ENCODE peak calls at places on chromosome 3, in seven cellular contexts. N is right cardiac atrium, A is IMR-90, O is small intestine, C is cardiac muscle cell, L is left ventricle myocardium inferior, M is mesenchymal stem cell. H is an unnamed sample. For H3K4me1, the result is how much of the 10 kb centered on the place peaks cover.

GRCh38 chr3:178671261-178672191 is 135.3 kb downstream of the KCNMB2 start:
- DNase-seq in N (no peak), A (peak), O (no peak), C (peak), L (no peak), M (peak), H (no peak)

GRCh38 chr3:23778451-23778850 is 27.3 kb upstream of the UBE2E1 start:
- DNase-seq in N (no peak), A (peak), O (no peak), C (peak), L (no peak), M (peak), H (no peak)

GRCh38 chr3:123194552-123194951 is 7.2 kb upstream of the SEC22A start:
- DNase-seq in N (peak), A (peak), O (peak), C (peak), L (no peak), M (peak), H (peak)

GRCh38 chr3:141845407-141846049 is 30.9 kb upstream of the ATP1B3 start:
- DNase-seq in N (no peak), A (no peak), O (peak), C (no peak), L (no peak), M (no peak), H (no peak)

GRCh38 chr3:16122155-16122554 is 52.3 kb upstream of the GALNT15 start:
- DNase-seq in N (peak), A (no peak), O (no peak), C (no peak), L (no peak), M (no peak), H (no peak)

GRCh38 chr3:111989061-111989678 is 9.6 kb upstream of the TAGLN3 start:
- DNase-seq in N (no peak), A (peak), O (peak), C (peak), L (no peak), M (peak), H (no peak)

GRCh38 chr3:61808526-61808925 is 247.2 kb downstream of the PTPRG start:
- DNase-seq in N (peak), A (no peak), O (no peak), C (peak), L (peak), M (no peak), H (peak)

GRCh38 chr3:38646630-38647029 is 2.9 kb downstream of the SCN5A start:
- DNase-seq in N (no peak), A (peak), O (peak), C (peak), L (no peak), M (peak), H (no peak)

GRCh38 chr3:73950781-73951180 is 326.0 kb upstream of the PDZRN3 start:
- DNase-seq in N (no peak), A (no peak), O (no peak), C (no peak), L (no peak), M (no peak), H (no peak)

GRCh38 chr3:72245183-72245811 is 460.3 kb upstream of the PROK2 start:
- DNase-seq in N (peak), A (no peak), O (no peak), C (peak), L (peak), M (no peak), H (peak)

GRCh38 chr3:111246967-111247760 is 175.5 kb downstream of the NECTIN3 start:
- DNase-seq in N (no peak), A (peak), O (no peak), C (peak), L (no peak), M (peak), H (no peak)

GRCh38 chr3:19934098-19934566 is at the start of gene EFHB:
- DNase-seq in N (peak), A (peak), O (peak), C (peak), L (peak), M (peak), H (no peak)

GRCh38 chr3:97981886-97982285 is 9.7 kb upstream of the RIOX2 start:
- DNase-seq in N (no peak), A (peak), O (no peak), C (peak), L (no peak), M (peak), H (no peak)

GRCh38 chr3:173253471-173253870 is 112.4 kb upstream of the SPATA16 start:
- DNase-seq in N (no peak), A (no peak), O (no peak), C (no peak), L (no peak), M (no peak), H (no peak)

GRCh38 chr3:45799586-45799985 is 3.2 kb upstream of the SLC6A20 start:
- DNase-seq in N (no peak), A (no peak), O (no peak), C (no peak), L (no peak), M (no peak), H (no peak)

GRCh38 chr3:94036909-94037507 is 8.6 kb upstream of the STX19 start:
- DNase-seq in N (no peak), A (peak), O (peak), C (peak), L (no peak), M (peak), H (no peak)

GRCh38 chr3:196166741-196167140 is 44.5 kb downstream of the ZDHHC19 start:
- DNase-seq in N (no peak), A (no peak), O (no peak), C (no peak), L (no peak), M (no peak), H (no peak)

GRCh38 chr3:37819591-37819990 is 42.1 kb upstream of the CTDSPL start:
- DNase-seq in N (no peak), A (no peak), O (no peak), C (peak), L (no peak), M (peak), H (no peak)

GRCh38 chr3:13866406-13866965 is 13.4 kb downstream of the WNT7A start:
- DNase-seq in N (no peak), A (no peak), O (no peak), C (no peak), L (no peak), M (no peak), H (no peak)

GRCh38 chr3:27449530-27450150 is 34.5 kb downstream of the SLC4A7 start:
- DNase-seq in N (no peak), A (no peak), O (no peak), C (no peak), L (no peak), M (no peak), H (no peak)

GRCh38 chr3:158789592-158789991 is 12.3 kb upstream of the MFSD1 start:
- DNase-seq in N (no peak), A (peak), O (peak), C (peak), L (no peak), M (peak), H (peak)

GRCh38 chr3:193962986-193963683 is 172.8 kb upstream of the HES1 start:
- DNase-seq in N (no peak), A (no peak), O (no peak), C (no peak), L (no peak), M (no peak), H (no peak)

GRCh38 chr3:48273594-48274211 is 32.8 kb downstream of the ZNF589 start:
- DNase-seq in N (peak), A (peak), O (peak), C (peak), L (no peak), M (peak), H (peak)

GRCh38 chr3:102123590-102124190 is 274.4 kb downstream of the NFKBIZ start:
- DNase-seq in N (no peak), A (peak), O (no peak), C (no peak), L (no peak), M (peak), H (no peak)

GRCh38 chr3:187966636-187967035 is 187.3 kb upstream of the LPP start:
- DNase-seq in N (no peak), A (no peak), O (peak), C (no peak), L (no peak), M (no peak), H (peak)

GRCh38 chr3:45972534-45973402 is 22.9 kb downstream of the FYCO1 start:
- DNase-seq in N (no peak), A (peak), O (no peak), C (peak), L (no peak), M (peak), H (peak)

GRCh38 chr3:7915356-7915755 is 586.3 kb upstream of the LMCD1 start:
- DNase-seq in N (no peak), A (no peak), O (no peak), C (no peak), L (no peak), M (no peak), H (no peak)

GRCh38 chr3:64760258-64760657 is 72.5 kb upstream of the ADAMTS9 start:
- DNase-seq in N (no peak), A (no peak), O (no peak), C (no peak), L (no peak), M (no peak), H (no peak)

GRCh38 chr3:196179380-196180308 is 31.6 kb downstream of the ZDHHC19 start:
- DNase-seq in N (no peak), A (peak), O (peak), C (peak), L (no peak), M (no peak), H (no peak)

GRCh38 chr3:23696842-23697241 is 108.9 kb upstream of the UBE2E1 start:
- DNase-seq in N (no peak), A (peak), O (peak), C (peak), L (no peak), M (peak), H (no peak)

DNA sequence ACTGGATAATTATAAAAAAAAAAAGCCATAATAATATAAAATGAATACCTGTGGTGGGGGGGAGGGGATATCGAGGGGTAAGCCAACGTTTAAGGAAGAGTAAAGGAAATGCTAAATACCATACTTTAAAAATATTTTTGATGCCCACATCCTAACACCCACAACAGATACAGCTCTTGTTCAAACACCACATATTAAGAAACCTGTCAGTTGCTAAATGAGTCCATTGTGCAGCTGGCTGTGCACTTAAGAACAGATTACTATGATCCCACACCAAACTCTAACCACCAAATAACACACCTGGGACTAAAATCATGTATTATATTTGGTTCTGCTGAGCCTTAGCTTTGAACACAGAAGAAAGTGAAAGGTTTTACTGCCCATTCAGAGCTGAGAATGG is 515.6 kb downstream of the FOXP1 start:
- DNase-seq in N (no peak), A (no peak), O (no peak), C (no peak), L (no peak), M (no peak), H (no peak)
- H3K4me1 ChIP-seq in N (under half), A (under half), O (under half), C (under half), L (half or more), M (under half), H (under half)

GRCh38 chr3:43755511-43756200 is 64.9 kb downstream of the ABHD5 start:
- DNase-seq in N (no peak), A (no peak), O (no peak), C (no peak), L (no peak), M (no peak), H (no peak)

GRCh38 chr3:43753743-43754142 is 63.0 kb downstream of the ABHD5 start:
- DNase-seq in N (no peak), A (peak), O (no peak), C (peak), L (no peak), M (peak), H (no peak)

GRCh38 chr3:43752908-43753307 is 62.2 kb downstream of the ABHD5 start:
- DNase-seq in N (no peak), A (peak), O (no peak), C (peak), L (no peak), M (no peak), H (no peak)

GRCh38 chr3:43757613-43758012 is 66.9 kb downstream of the ABHD5 start:
- DNase-seq in N (no peak), A (no peak), O (peak), C (no peak), L (no peak), M (no peak), H (no peak)

DNA sequence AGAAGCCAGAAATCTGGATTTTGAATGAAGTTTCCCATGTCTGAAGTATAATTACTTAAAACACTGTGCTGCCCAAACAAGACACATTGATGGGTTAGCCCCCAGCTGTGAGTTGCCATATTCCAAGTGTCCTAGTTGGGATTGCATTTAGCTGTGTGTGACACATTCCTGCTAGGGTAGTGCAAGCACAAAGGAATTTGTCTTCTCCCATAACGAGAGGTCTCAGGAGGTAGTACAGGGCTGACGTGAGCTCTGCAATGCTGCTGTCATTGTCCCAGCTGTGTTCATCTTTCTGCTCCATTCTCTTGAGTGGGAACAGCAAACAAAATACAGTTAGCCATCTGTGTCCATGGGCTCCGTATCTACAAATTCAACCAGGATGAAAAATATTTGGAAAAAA is 63.6 kb downstream of the ABHD5 start:
- DNase-seq in N (no peak), A (peak), O (no peak), C (no peak), L (no peak), M (no peak), H (no peak)
- H3K4me1 ChIP-seq in N (under half), A (under half), O (under half), C (under half), L (under half), M (under half), H (under half)

GRCh38 chr3:186532641-186533072 is 11.5 kb downstream of the CRYGS start:
- DNase-seq in N (no peak), A (no peak), O (no peak), C (no peak), L (no peak), M (no peak), H (no peak)

GRCh38 chr3:186534113-186534669 is 10.0 kb downstream of the CRYGS start:
- DNase-seq in N (no peak), A (no peak), O (no peak), C (no peak), L (no peak), M (no peak), H (no peak)

GRCh38 chr3:186540444-186541226 is 3.5 kb downstream of the CRYGS start:
- DNase-seq in N (peak), A (peak), O (peak), C (peak), L (peak), M (peak), H (peak)

GRCh38 chr3:186538779-186539178 is 5.4 kb downstream of the CRYGS start:
- DNase-seq in N (no peak), A (no peak), O (no peak), C (no peak), L (no peak), M (no peak), H (no peak)

DNA sequence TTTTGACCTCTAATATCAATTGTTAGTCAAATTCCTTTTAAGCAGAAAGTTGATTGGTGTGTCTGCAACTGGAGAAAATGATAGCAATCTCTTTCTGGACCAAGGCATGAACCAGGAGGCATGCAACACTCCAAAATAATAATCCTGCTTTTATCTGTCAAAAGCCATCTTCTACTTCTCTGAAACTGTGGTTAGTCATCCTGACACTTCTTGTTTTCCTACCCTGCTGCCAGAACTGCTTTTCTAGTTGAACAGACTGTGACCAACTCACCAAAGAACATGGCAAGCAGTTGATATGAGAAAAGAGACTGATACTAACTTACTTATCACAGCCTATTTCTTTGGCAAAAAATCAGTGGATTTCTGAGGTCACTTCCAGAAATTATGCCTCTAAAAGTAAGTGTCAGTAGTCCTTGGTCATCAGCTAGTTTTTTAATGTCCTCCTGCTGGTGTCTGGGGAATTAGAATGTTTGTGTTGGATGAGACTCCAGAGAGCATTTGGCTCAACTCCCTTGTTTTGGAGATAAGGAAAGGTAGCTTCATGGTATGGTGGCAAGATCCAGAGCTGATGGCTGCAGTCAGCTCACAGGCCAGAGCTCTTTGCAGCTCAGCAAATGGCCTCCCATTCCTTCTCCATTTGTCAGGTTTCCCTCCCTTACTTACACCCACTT is 7.2 kb downstream of the CRYGS start:
- DNase-seq in N (no peak), A (peak), O (no peak), C (peak), L (no peak), M (peak), H (no peak)
- H3K4me1 ChIP-seq in N (under half), A (under half), O (under half), C (under half), L (under half), M (under half), H (under half)

GRCh38 chr3:28645149-28645548 is 296.5 kb upstream of the AZI2 start:
- DNase-seq in N (no peak), A (no peak), O (no peak), C (no peak), L (no peak), M (no peak), H (no peak)
- H3K4me1 ChIP-seq in N (under half), A (under half), O (under half), C (under half), L (under half), M (under half), H (under half)

GRCh38 chr3:136728918-136729317 is 23.3 kb downstream of the STAG1 start:
- DNase-seq in N (no peak), A (peak), O (no peak), C (peak), L (no peak), M (peak), H (peak)
- H3K4me1 ChIP-seq in N (under half), A (under half), O (under half), C (under half), L (half or more), M (under half), H (under half)

GRCh38 chr3:78893161-78893560 is 874.6 kb downstream of the ROBO1 start:
- DNase-seq in N (no peak), A (no peak), O (no peak), C (no peak), L (no peak), M (no peak), H (no peak)
- H3K4me1 ChIP-seq in N (under half), A (under half), O (under half), C (under half), L (under half), M (under half), H (under half)

GRCh38 chr3:5218815-5219214 is 31.3 kb downstream of the EDEM1 start:
- DNase-seq in N (no peak), A (no peak), O (no peak), C (no peak), L (no peak), M (no peak), H (no peak)

GRCh38 chr3:5217824-5218595 is 30.5 kb downstream of the EDEM1 start:
- DNase-seq in N (no peak), A (peak), O (peak), C (peak), L (no peak), M (no peak), H (no peak)

GRCh38 chr3:5220193-5220592 is 32.7 kb downstream of the EDEM1 start:
- DNase-seq in N (no peak), A (no peak), O (no peak), C (no peak), L (no peak), M (no peak), H (no peak)

GRCh38 chr3:5220667-5221431 is 33.3 kb downstream of the EDEM1 start:
- DNase-seq in N (no peak), A (no peak), O (no peak), C (no peak), L (no peak), M (no peak), H (no peak)

DNA sequence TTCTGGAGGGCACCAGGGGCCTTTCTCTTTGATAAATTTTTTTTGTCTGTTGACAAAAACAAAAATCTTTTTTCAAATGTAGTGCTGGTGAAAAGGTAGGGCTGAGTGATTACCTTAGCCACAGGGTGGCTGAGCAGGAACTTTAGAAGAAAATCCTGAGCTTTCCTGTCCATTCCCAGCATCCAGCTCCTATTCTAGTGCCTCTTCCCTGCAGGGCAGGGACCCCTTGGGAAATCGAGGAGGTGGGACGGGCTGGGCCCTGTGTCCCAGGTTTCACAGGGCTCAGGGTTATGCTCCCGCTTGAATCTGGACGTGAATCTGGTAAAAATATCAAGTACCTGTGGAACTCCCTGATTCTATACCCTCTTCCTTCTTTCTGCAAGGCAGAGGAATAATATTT is 31.7 kb downstream of the EDEM1 start:
- DNase-seq in N (no peak), A (no peak), O (no peak), C (no peak), L (no peak), M (no peak), H (no peak)
- H3K4me1 ChIP-seq in N (under half), A (under half), O (under half), C (under half), L (under half), M (under half), H (under half)

DNA sequence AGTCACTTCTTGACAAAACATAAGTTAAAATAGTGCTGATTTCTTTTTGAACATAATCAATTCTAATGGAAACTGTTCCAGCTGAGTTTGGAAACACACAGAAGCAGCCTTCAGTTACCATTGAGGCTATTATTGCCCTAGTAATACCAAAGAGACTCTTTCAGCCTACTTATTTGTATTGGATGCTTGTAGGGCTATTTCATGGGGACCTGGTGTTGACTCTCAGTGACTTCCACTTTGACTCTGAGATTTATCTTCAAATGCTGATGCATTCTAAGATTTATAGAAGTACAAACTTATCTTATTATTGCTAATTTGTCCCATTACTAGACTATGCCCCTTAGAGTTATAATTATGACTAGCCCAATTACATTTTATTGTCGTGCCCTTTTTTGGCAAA is 67.4 kb downstream of the CMSS1 start:
- DNase-seq in N (no peak), A (no peak), O (no peak), C (no peak), L (no peak), M (no peak), H (no peak)
- H3K4me1 ChIP-seq in N (under half), A (under half), O (under half), C (under half), L (under half), M (under half), H (under half)

GRCh38 chr3:152283492-152284381 is 15.0 kb downstream of the MBNL1 start:
- DNase-seq in N (no peak), A (no peak), O (peak), C (no peak), L (no peak), M (no peak), H (no peak)
- H3K4me1 ChIP-seq in N (under half), A (under half), O (under half), C (half or more), L (half or more), M (under half), H (under half)